ENCODE peak calls at places on chromosomes 12 and 14, in six cellular contexts. G, Q, K, P, W and U are unnamed samples. For H3K9me3, the result is how much of the 10 kb centered on the place peaks cover.

GRCh38 chr12:106045251-106045674 is 93.5 kb downstream of the NUAK1 start:
- DNase-seq in G (no peak), Q (no peak), K (no peak), P (no peak), W (peak), U (no peak)

GRCh38 chr12:9931245-9931644 is 925 bp downstream of the CLEC2A start:
- DNase-seq in G (no peak), Q (no peak), K (no peak), P (no peak), W (no peak), U (no peak)

GRCh38 chr14:24607081-24607480 is 2.4 kb downstream of the GZMH start:
- DNase-seq in G (no peak), Q (no peak), K (no peak), P (no peak), W (no peak), U (no peak)

GRCh38 chr12:10618338-10618987 is 5.1 kb upstream of the MAGOHB start:
- DNase-seq in G (no peak), Q (peak), K (no peak), P (peak), W (peak), U (no peak)

GRCh38 chr12:47883663-47884195 is 21.1 kb downstream of the VDR start:
- DNase-seq in G (no peak), Q (no peak), K (no peak), P (no peak), W (no peak), U (no peak)

GRCh38 chr12:51218607-51219161 is 822 bp upstream of the POU6F1 start:
- DNase-seq in G (peak), Q (no peak), K (peak), P (no peak), W (no peak), U (no peak)

GRCh38 chr12:75951399-75952228 is 80.0 kb downstream of the PHLDA1 start:
- DNase-seq in G (no peak), Q (no peak), K (no peak), P (no peak), W (no peak), U (no peak)

GRCh38 chr14:89276424-89276975 is 140.5 kb downstream of the FOXN3 start:
- DNase-seq in G (no peak), Q (peak), K (no peak), P (no peak), W (peak), U (no peak)

GRCh38 chr14:102085503-102085902 is 1.3 kb downstream of the HSP90AA1 start:
- DNase-seq in G (no peak), Q (no peak), K (no peak), P (no peak), W (no peak), U (no peak)

GRCh38 chr12:113456761-113457160 is 14.9 kb downstream of the LHX5 start:
- DNase-seq in G (no peak), Q (no peak), K (no peak), P (no peak), W (no peak), U (no peak)

GRCh38 chr12:90026516-90026915 is 317.9 kb upstream of the ATP2B1 start:
- DNase-seq in G (no peak), Q (no peak), K (no peak), P (peak), W (no peak), U (no peak)

GRCh38 chr14:105193916-105194782 is 13.0 kb upstream of the NUDT14 start:
- DNase-seq in G (no peak), Q (peak), K (no peak), P (no peak), W (no peak), U (no peak)

GRCh38 chr14:60650382-60650961 is 1.2 kb upstream of the SIX1 start:
- DNase-seq in G (no peak), Q (peak), K (no peak), P (no peak), W (no peak), U (peak)

GRCh38 chr12:62802981-62803380 is 132.0 kb downstream of the PPM1H start:
- DNase-seq in G (no peak), Q (peak), K (no peak), P (no peak), W (no peak), U (no peak)

GRCh38 chr14:23645812-23646647 is 9.9 kb downstream of the DHRS2 start:
- DNase-seq in G (no peak), Q (no peak), K (no peak), P (no peak), W (no peak), U (no peak)

GRCh38 chr12:5201554-5202243 is 158.0 kb downstream of the KCNA5 start:
- DNase-seq in G (no peak), Q (peak), K (peak), P (no peak), W (peak), U (no peak)

GRCh38 chr12:1350055-1350933 is 244.1 kb downstream of the FBXL14 start:
- DNase-seq in G (no peak), Q (peak), K (no peak), P (no peak), W (peak), U (no peak)

GRCh38 chr12:27733052-27733656 is 22.5 kb downstream of the MRPS35 start:
- DNase-seq in G (no peak), Q (peak), K (no peak), P (peak), W (peak), U (no peak)

GRCh38 chr12:108193922-108194321 is 64.8 kb downstream of the WSCD2 start:
- DNase-seq in G (peak), Q (peak), K (no peak), P (no peak), W (no peak), U (peak)

GRCh38 chr14:70906785-70907171 is 481 bp upstream of the PCNX1 start:
- DNase-seq in G (no peak), Q (no peak), K (no peak), P (no peak), W (peak), U (no peak)

GRCh38 chr12:68119250-68119649 is 40.3 kb downstream of the IFNG start:
- DNase-seq in G (no peak), Q (no peak), K (no peak), P (no peak), W (no peak), U (no peak)

GRCh38 chr12:121711925-121712461 is 559 bp upstream of the TMEM120B start:
- DNase-seq in G (no peak), Q (no peak), K (no peak), P (peak), W (no peak), U (no peak)

DNA sequence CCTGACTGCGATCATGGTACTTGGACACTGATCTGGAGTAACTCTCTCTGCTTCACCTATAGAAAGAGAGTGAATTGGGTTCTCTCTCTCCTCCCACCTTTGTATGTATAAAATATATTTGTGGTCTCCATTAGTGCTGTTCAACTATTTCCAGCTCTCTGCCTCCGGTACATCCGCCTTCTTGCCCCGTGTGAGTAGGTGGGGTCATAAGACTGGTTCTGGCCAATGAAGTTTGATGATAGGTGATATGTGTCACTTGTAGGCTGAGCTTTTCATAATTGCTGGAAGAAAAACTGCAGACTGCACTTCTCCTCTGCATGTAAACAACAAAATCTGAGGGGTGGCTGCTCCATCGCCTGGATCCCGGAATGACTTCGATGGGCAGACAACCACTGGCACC is 210.4 kb downstream of the EXOC5 start:
- DNase-seq in G (no peak), Q (no peak), K (no peak), P (no peak), W (no peak), U (no peak)
- H2BK5ac ChIP-seq in G (no peak), Q (no peak), K (no peak), P (no peak), W (no peak), U (no peak)

DNA sequence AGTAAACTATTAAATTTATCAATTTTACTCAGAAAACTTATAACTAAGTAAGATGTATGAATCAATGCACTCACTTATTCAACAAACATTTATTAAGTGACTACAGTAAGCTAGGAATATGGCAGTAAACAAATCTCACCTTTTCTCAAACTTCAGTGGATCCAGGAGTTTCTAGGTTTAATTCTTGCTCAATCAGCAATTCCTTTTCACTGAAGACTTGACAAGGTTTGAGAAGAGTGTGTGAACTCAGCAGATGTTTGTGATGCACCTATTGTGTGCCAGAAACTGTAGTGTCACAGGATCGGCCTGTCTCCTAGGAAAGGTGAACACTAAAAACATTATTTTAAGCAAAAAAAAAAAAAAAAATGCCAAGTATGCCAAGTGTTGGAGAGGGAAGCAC is 167.8 kb downstream of the ALG10 start:
- DNase-seq in G (no peak), Q (no peak), K (no peak), P (no peak), W (no peak), U (no peak)
- H3K9me3 ChIP-seq in G (half or more), Q (under half), K (half or more), P (under half), W (under half), U (under half)

GRCh38 chr12:40198601-40199000 is 26.2 kb upstream of the LRRK2 start:
- DNase-seq in G (no peak), Q (peak), K (no peak), P (no peak), W (peak), U (no peak)

GRCh38 chr12:40203060-40203430 is 21.8 kb upstream of the LRRK2 start:
- DNase-seq in G (no peak), Q (no peak), K (no peak), P (no peak), W (no peak), U (no peak)

GRCh38 chr12:40204337-40204736 is 20.5 kb upstream of the LRRK2 start:
- DNase-seq in G (no peak), Q (no peak), K (no peak), P (no peak), W (no peak), U (no peak)

GRCh38 chr12:40197590-40197989 is 27.2 kb upstream of the LRRK2 start:
- DNase-seq in G (no peak), Q (no peak), K (no peak), P (no peak), W (no peak), U (no peak)

GRCh38 chr12:40202095-40203059 is 22.4 kb upstream of the LRRK2 start:
- DNase-seq in G (no peak), Q (no peak), K (no peak), P (no peak), W (peak), U (no peak)
- H3K4me2 ChIP-seq in G (no peak), Q (no peak), K (no peak), P (no peak), W (no peak), U (no peak)

DNA sequence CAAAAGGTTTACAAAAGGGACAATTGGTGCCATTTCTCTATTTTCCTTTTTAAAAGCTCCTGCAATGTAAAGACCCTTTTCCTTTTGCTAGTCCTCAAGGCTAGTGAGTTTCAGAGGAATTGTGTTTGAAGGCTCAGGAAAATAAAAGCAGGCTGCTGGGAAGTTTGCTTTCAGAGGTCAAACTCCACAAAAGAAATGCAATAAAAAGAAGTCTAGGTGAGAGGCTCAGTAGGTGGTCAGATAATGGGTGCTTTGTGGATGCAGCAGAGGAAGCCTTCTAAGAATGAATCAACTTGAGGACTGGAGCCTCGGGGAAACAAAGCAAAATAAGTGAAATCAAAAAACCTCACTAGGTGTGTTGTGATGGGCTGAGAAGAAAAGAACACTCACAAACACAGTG is 10.3 kb downstream of the CCDC175 start:
- DNase-seq in G (no peak), Q (no peak), K (no peak), P (no peak), W (no peak), U (no peak)
- H2BK5ac ChIP-seq in G (no peak), Q (no peak), K (no peak), P (no peak), W (no peak), U (no peak)

DNA sequence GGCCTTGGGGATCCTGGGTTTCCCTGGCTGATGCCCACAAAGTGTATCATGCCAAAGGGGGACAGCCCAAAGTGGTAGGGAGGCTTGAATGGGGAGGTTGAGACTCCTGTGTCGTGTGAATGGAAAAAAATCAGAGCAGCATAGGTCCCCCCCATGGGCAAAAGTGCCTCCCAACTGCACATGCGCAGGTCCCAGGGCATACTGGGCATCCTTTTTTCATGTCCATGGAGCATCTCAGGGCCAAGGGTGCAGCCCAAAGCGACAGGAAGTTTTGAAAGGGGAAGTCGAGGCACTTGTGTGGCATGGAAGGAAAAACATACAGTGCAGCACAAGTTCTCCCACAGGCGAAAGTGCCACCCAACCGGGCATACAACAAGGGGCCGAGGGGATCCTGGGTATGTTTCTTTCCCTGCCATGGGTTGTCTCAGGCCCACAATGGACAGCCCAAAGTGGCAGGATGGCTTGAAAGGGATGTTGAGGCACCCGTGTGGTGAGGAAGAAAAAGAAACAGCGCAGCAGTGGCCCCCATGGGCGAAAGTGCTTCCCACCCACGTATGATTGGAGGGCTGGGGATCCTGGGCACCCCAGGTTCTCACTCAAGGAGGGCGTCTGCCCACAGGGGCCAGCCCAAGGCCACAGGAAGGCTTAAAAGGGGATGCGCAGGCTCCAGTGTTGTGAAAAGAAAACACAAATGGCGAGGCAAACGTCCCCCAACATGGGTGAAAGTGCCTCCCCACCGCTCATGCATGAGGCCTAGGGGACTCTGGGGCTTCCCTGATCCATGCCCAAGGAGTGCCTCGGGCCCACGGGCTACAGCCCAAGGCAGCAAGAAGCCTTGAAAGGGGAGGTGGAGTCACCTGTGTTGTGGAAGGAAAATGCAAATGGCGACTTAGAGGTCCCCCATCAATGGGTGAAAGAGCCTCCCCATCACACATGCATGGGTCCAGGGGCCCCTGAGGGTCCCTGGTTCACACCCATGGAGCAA is 573.7 kb downstream of the ALG10 start:
- DNase-seq in G (no peak), Q (no peak), K (no peak), P (no peak), W (no peak), U (no peak)
- H3K9me3 ChIP-seq in G (half or more), Q (under half), K (half or more), P (half or more), W (half or more), U (under half)